ENCODE peak calls at places on chromosome 7, in four cellular contexts. One of them, this sample, is unnamed.

GRCh38 chr7:34104992-34105391 is 199.7 kb downstream of the BMPER start:
- DNase-seq in K562: no peak
- DNase-seq in WTC11: no peak
- DNase-seq in HepG2: no peak
- DNase-seq in this sample: no peak

GRCh38 chr7:5750026-5750425 is 31.4 kb downstream of the RNF216 start:
- DNase-seq in WTC11: no peak
- DNase-seq in HepG2: peak; percentile 20
- DNase-seq in K562: no peak
- DNase-seq in this sample: no peak

GRCh38 chr7:43141091-43141490 is 28.6 kb downstream of the HECW1 start:
- DNase-seq in HepG2: no peak
- DNase-seq in K562: no peak
- DNase-seq in WTC11: peak; percentile 80
- DNase-seq in this sample: no peak

GRCh38 chr7:91069146-91069545 is 195.1 kb upstream of the FZD1 start:
- DNase-seq in K562: no peak
- DNase-seq in HepG2: no peak
- DNase-seq in WTC11: no peak
- DNase-seq in this sample: no peak

GRCh38 chr7:112763996-112764395 is 26.2 kb downstream of the TMEM168 start:
- DNase-seq in K562: no peak
- DNase-seq in WTC11: no peak
- DNase-seq in HepG2: no peak
- DNase-seq in this sample: no peak

GRCh38 chr7:132752431-132752830 is 176.2 kb upstream of the PLXNA4 start:
- DNase-seq in K562: no peak
- DNase-seq in WTC11: no peak
- DNase-seq in HepG2: no peak
- DNase-seq in this sample: no peak

GRCh38 chr7:28293529-28293835 is 112.9 kb upstream of the JAZF1 start:
- DNase-seq in K562: no peak
- DNase-seq in HepG2: no peak
- DNase-seq in WTC11: no peak
- DNase-seq in this sample: no peak

GRCh38 chr7:33727415-33727814 is 177.9 kb upstream of the BMPER start:
- DNase-seq in K562: no peak
- DNase-seq in HepG2: no peak
- DNase-seq in WTC11: no peak
- DNase-seq in this sample: no peak

GRCh38 chr7:137820156-137820555 is 26.6 kb downstream of the DGKI start:
- DNase-seq in K562: no peak
- DNase-seq in WTC11: no peak
- DNase-seq in HepG2: no peak
- DNase-seq in this sample: no peak

GRCh38 chr7:41029072-41029492 is 673.8 kb downstream of the INHBA start:
- DNase-seq in HepG2: no peak
- DNase-seq in K562: peak; percentile 1
- DNase-seq in WTC11: no peak
- DNase-seq in this sample: no peak
- TF ChIP-seq ELF4 in HepG2: no peak
- TF ChIP-seq ELF4 in K562: no peak
- TF ChIP-seq ELF4 in WTC11: no peak
- TF ChIP-seq ELF4 in this sample: no peak

GRCh38 chr7:82179311-82179710 is 264.3 kb downstream of the CACNA2D1 start:
- DNase-seq in HepG2: no peak
- DNase-seq in WTC11: no peak
- DNase-seq in K562: no peak
- DNase-seq in this sample: no peak
- TF ChIP-seq ELF4 in HepG2: no peak
- TF ChIP-seq ELF4 in WTC11: no peak
- TF ChIP-seq ELF4 in K562: no peak
- TF ChIP-seq ELF4 in this sample: no peak

GRCh38 chr7:111333010-111333409 is 229.3 kb downstream of the IMMP2L start:
- DNase-seq in K562: no peak
- DNase-seq in WTC11: no peak
- DNase-seq in HepG2: no peak
- DNase-seq in this sample: no peak

GRCh38 chr7:111330235-111330523 is 232.1 kb downstream of the IMMP2L start:
- DNase-seq in K562: no peak
- DNase-seq in WTC11: no peak
- DNase-seq in HepG2: no peak
- DNase-seq in this sample: no peak

GRCh38 chr7:111324228-111324627 is 233.3 kb downstream of the LRRN3 start:
- DNase-seq in K562: no peak
- DNase-seq in WTC11: no peak
- DNase-seq in HepG2: no peak
- DNase-seq in this sample: no peak

GRCh38 chr7:111329367-111330234 is 232.7 kb downstream of the IMMP2L start:
- DNase-seq in HepG2: no peak
- DNase-seq in K562: peak; percentile 64
- DNase-seq in WTC11: no peak
- DNase-seq in this sample: no peak
- TF ChIP-seq ELF4 in HepG2: no peak
- TF ChIP-seq ELF4 in K562: no peak
- TF ChIP-seq ELF4 in WTC11: no peak
- TF ChIP-seq ELF4 in this sample: no peak

DNA sequence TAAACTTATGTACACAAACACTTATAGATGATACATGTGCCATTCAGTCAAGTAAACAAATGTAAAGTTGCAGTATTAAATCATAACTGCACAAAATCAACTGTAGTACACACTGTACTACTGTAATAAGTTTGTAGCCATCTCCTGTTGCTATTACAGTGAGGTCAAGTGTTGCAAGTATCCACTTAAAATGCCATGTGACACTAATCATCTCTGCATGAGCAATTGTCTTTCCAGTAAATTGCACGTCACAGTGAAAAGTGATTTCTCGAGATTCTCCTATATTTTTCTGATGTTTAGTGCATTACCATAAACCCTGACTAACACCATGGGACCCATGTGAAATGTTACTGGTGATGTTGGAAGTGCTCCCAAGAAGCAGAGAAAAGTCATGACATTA is 293.3 kb upstream of the SP4 start:
- DNase-seq in WTC11: no peak
- DNase-seq in K562: no peak
- DNase-seq in HepG2: no peak
- DNase-seq in this sample: no peak
- TF ChIP-seq ELF4 in WTC11: no peak
- TF ChIP-seq ELF4 in K562: no peak
- TF ChIP-seq ELF4 in HepG2: no peak
- TF ChIP-seq ELF4 in this sample: no peak

GRCh38 chr7:115618676-115619075 is 411.9 kb downstream of the TFEC start:
- DNase-seq in K562: no peak
- DNase-seq in WTC11: no peak
- DNase-seq in HepG2: no peak
- DNase-seq in this sample: no peak
- TF ChIP-seq ELF4 in K562: no peak
- TF ChIP-seq ELF4 in WTC11: no peak
- TF ChIP-seq ELF4 in HepG2: no peak
- TF ChIP-seq ELF4 in this sample: no peak

GRCh38 chr7:106999023-106999422 is 45.5 kb upstream of the PRKAR2B start:
- DNase-seq in WTC11: no peak
- DNase-seq in K562: no peak
- DNase-seq in HepG2: no peak
- DNase-seq in this sample: no peak
- TF ChIP-seq ELF4 in WTC11: no peak
- TF ChIP-seq ELF4 in K562: no peak
- TF ChIP-seq ELF4 in HepG2: no peak
- TF ChIP-seq ELF4 in this sample: no peak